ENCODE peak calls at places on chromosomes 4 and X, in four cellular contexts. A is HL-60, P is GM12878, T is K562. H is an unnamed sample.
A peak's percentile ranks its signal among the peaks of the same experiment; 100 is the strongest.

GRCh38 chr4:66636321-66636720 is 909.0 kb downstream of the CENPC start:
- DNase-seq in P (no peak), A (no peak), T (no peak), H (no peak)

GRCh38 chrX:12894074-12894691 is 12.2 kb upstream of the TLR8 start:
- DNase-seq in T (peak; percentile 27), A (peak; percentile 29), P (no peak), H (no peak)

GRCh38 chrX:97740886-97741285 is 857.2 kb downstream of the RPA4 start:
- DNase-seq in P (no peak), A (no peak), T (no peak), H (no peak)

GRCh38 chr4:151324449-151325319 is 721 bp downstream of the SH3D19 start:
- DNase-seq in T (peak; percentile 15), P (no peak), A (no peak), H (no peak)

GRCh38 chr4:142572076-142572475 is 274.0 kb downstream of the INPP4B start:
- DNase-seq in A (no peak), P (no peak), T (no peak), H (no peak)

GRCh38 chr4:7852568-7853185 is 87.0 kb downstream of the AFAP1 start:
- DNase-seq in A (no peak), T (no peak), P (no peak), H (no peak)

GRCh38 chr4:41878170-41878941 is 56.9 kb upstream of the TMEM33 start:
- DNase-seq in P (no peak), T (no peak), A (no peak), H (no peak)

GRCh38 chr4:152998861-152999260 is 62.7 kb downstream of the FHDC1 start:
- DNase-seq in P (no peak), T (no peak), A (no peak), H (no peak)

GRCh38 chrX:103688949-103689348 is 2.5 kb upstream of the MORF4L2 start:
- DNase-seq in T (no peak), A (no peak), P (no peak), H (no peak)

GRCh38 chr4:129239088-129239487 is 143.1 kb downstream of the C4orf33 start:
- DNase-seq in A (no peak), T (no peak), P (no peak), H (no peak)

GRCh38 chrX:71923516-71923915 is 12.9 kb downstream of the NHSL2 start:
- DNase-seq in P (no peak), A (no peak), T (no peak), H (no peak)

GRCh38 chrX:2317527-2318055 is 183.2 kb downstream of the DHRSX start:
- DNase-seq in P (no peak), A (no peak), T (peak; percentile 9), H (no peak)
- TF ChIP-seq POLR2AphosphoS5 in P (no peak), A (no peak), T (peak; percentile 34), H (no peak)

GRCh38 chr4:10278071-10278470 is 161.5 kb upstream of the WDR1 start:
- DNase-seq in A (no peak), P (no peak), T (no peak), H (no peak)

GRCh38 chr4:10279261-10279660 is 162.7 kb upstream of the WDR1 start:
- DNase-seq in A (no peak), T (no peak), P (no peak), H (no peak)

GRCh38 chr4:10285028-10285427 is 168.4 kb upstream of the WDR1 start:
- DNase-seq in A (no peak), T (peak; percentile 44), P (no peak), H (no peak)

GRCh38 chr4:10283761-10284160 is 167.2 kb upstream of the WDR1 start:
- DNase-seq in T (no peak), P (no peak), A (no peak), H (no peak)

GRCh38 chr4:10281996-10282395 is 165.4 kb upstream of the WDR1 start:
- DNase-seq in T (no peak), A (no peak), P (no peak), H (no peak)
- TF ChIP-seq SPI1 in T (no peak), A (no peak), P (no peak), H (no peak)

GRCh38 chr4:186669159-186669720 is 54.4 kb downstream of the FAT1 start:
- DNase-seq in A (no peak), T (no peak), P (no peak), H (no peak)

GRCh38 chr4:186666252-186666651 is 57.4 kb downstream of the FAT1 start:
- DNase-seq in P (no peak), T (no peak), A (no peak), H (no peak)

GRCh38 chr4:186666750-186667149 is 56.9 kb downstream of the FAT1 start:
- DNase-seq in A (no peak), T (no peak), P (no peak), H (no peak)

GRCh38 chr4:186669735-186670134 is 53.9 kb downstream of the FAT1 start:
- DNase-seq in T (no peak), P (no peak), A (no peak), H (no peak)
- TF ChIP-seq POLR2AphosphoS5 in T (no peak), P (no peak), A (no peak), H (no peak)

GRCh38 chrX:17033225-17033624 is 86.8 kb downstream of the REPS2 start:
- DNase-seq in T (no peak), P (no peak), A (no peak), H (no peak)
- TF ChIP-seq SPI1 in T (no peak), P (no peak), A (no peak), H (no peak)